ENCODE peak calls at places on chromosomes 12 and 14, in six cellular contexts. N is uterus, Z is HepG2, B is heart right ventricle, I is MM.1S, A is HCT116. O is an unnamed sample.

GRCh38 chr12:552466-552865 is 92.7 kb downstream of the B4GALNT3 start:
- DNase-seq in N (no peak), Z (no peak), B (no peak), I (no peak), A (no peak), O (no peak)

GRCh38 chr12:40647651-40648050 is 44.6 kb upstream of the CNTN1 start:
- DNase-seq in N (no peak), Z (no peak), B (no peak), I (no peak), A (peak; percentile 10), O (no peak)

GRCh38 chr12:124835652-124836410 is 27.8 kb downstream of the SCARB1 start:
- DNase-seq in N (no peak), Z (no peak), B (no peak), I (no peak), A (no peak), O (no peak)

GRCh38 chr14:69741055-69741454 is 25.9 kb upstream of the SRSF5 start:
- DNase-seq in N (no peak), Z (peak; percentile 49), B (no peak), I (no peak), A (no peak), O (no peak)

GRCh38 chr12:16880864-16881285 is 274.9 kb upstream of the LMO3 start:
- DNase-seq in N (no peak), Z (no peak), B (no peak), I (no peak), A (no peak), O (no peak)

GRCh38 chr14:102776761-102777710 is at the start of gene TRAF3:
- DNase-seq in N (peak; percentile 69), Z (no peak), B (peak; percentile 58), I (peak; percentile 70), A (no peak), O (no peak)

GRCh38 chr12:68481181-68481941 is 129.3 kb upstream of the RAP1B start:
- DNase-seq in N (no peak), Z (no peak), B (no peak), I (peak; percentile 65), A (no peak), O (no peak)

GRCh38 chr12:43336962-43337555 is 214.9 kb downstream of the ADAMTS20 start:
- DNase-seq in N (no peak), Z (no peak), B (no peak), I (peak; percentile 37), A (peak; percentile 29), O (no peak)

GRCh38 chr14:95319312-95320075 is at the start of gene CLMN:
- DNase-seq in N (peak; percentile 60), Z (no peak), B (peak; percentile 21), I (peak; percentile 20), A (peak; percentile 16), O (no peak)

DNA sequence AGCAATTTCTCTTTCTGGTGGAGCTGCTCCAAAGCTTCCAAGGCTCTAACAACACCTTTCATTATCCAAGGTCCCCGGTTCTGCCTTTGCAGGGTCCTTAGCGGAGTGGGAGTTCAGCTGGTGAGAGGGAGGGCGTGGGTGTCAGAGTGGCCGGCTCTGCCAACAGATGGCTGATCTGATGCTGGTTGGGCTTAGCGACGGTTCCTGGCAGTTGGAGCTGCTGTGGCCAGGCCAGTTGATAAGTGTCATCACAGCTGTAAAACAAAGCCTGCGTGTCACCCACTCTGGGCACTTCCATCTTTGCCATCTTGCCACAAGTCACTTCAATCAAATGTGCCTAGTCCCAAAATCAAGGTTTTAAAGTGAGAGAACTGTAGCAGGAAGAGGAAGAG is 36.3 kb downstream of the RIN3 start:
- DNase-seq in N (no peak), Z (no peak), B (peak; percentile 40), I (no peak), A (no peak), O (no peak)
- H3K27ac ChIP-seq in N (peak overlapping the region; percentile 80), Z (no peak overlapping the region), B (peak overlapping the region; percentile 81), I (no peak overlapping the region), A (no peak overlapping the region), O (no peak overlapping the region)

GRCh38 chr12:53093777-53094393 is 3.6 kb upstream of the IGFBP6 start:
- DNase-seq in N (no peak), Z (no peak), B (no peak), I (no peak), A (no peak), O (no peak)
- H3K27ac ChIP-seq in N (no peak overlapping the region), Z (no peak overlapping the region), B (peak overlapping the region; percentile 3), I (no peak overlapping the region), A (no peak overlapping the region), O (no peak overlapping the region)

GRCh38 chr12:48814313-48815280 is 3.7 kb upstream of the CACNB3 start:
- DNase-seq in N (peak; percentile 87), Z (peak; percentile 42), B (peak; percentile 74), I (peak; percentile 87), A (peak; percentile 39), O (no peak)

GRCh38 chr12:48817957-48818830 is at the start of gene CACNB3:
- DNase-seq in N (peak; percentile 77), Z (no peak), B (peak; percentile 75), I (peak; percentile 57), A (no peak), O (no peak)

GRCh38 chr12:48813464-48814312 is 4.6 kb upstream of the CACNB3 start:
- DNase-seq in N (no peak), Z (no peak), B (no peak), I (no peak), A (no peak), O (no peak)

GRCh38 chr12:48815281-48816110 is 2.8 kb upstream of the CACNB3 start:
- DNase-seq in N (peak; percentile 80), Z (peak; percentile 41), B (peak; percentile 81), I (peak; percentile 17), A (peak; percentile 49), O (no peak)

GRCh38 chr12:48816148-48816854 is 2.0 kb upstream of the CACNB3 start:
- DNase-seq in N (no peak), Z (no peak), B (no peak), I (no peak), A (no peak), O (no peak)
- H3K27ac ChIP-seq in N (peak overlapping the region; percentile 97), Z (no peak overlapping the region), B (peak overlapping the region; percentile 90), I (no peak overlapping the region), A (peak overlapping the region; percentile 84), O (no peak overlapping the region)

DNA sequence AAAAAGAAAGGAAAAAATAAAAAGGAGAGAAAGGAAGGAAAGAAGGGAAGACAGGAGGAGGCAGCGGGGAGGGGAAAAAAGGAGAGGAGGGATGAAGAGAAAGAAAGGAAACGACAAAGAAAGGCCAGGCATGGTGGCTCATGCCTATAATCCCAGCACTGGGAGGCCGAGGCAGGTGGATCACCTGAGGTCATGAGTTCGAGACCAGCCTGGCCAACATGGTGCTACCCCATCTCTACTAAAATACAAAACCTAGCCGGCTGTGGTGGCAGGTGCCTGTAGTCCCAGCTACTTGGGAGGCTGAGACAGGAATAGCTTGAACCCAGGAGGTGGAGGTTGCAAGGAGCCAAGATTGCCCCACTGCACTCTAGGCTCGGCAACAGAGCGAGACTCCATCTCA is 18.4 kb downstream of the ATXN2 start:
- DNase-seq in N (no peak), Z (no peak), B (no peak), I (no peak), A (no peak), O (no peak)
- H3K27ac ChIP-seq in N (no peak overlapping the region), Z (no peak overlapping the region), B (no peak overlapping the region), I (no peak overlapping the region), A (no peak overlapping the region), O (no peak overlapping the region)

DNA sequence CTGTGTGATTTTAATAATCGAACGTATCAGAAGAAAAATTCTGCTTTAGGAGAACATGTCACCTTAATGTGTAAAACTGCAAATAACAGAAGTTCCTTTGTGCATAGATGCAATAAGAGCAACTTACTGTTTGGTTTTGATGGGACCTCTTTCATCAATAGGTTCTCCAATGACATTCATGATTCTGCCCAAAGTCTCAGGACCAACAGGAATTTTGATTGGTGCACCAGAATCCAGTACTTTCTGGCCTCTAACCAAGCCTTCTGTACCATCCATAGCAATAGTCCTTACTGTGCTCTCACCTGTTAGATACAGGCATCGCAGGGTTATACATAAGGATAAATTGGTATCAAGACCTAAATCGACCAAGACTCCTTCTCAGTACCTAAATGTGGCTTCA is 1.1 kb downstream of the ATP5F1B start:
- DNase-seq in N (no peak), Z (no peak), B (no peak), I (no peak), A (no peak), O (no peak)
- H3K27ac ChIP-seq in N (peak overlapping the region; percentile 93), Z (peak overlapping the region; percentile 82), B (peak overlapping the region; percentile 96), I (peak overlapping the region; percentile 78), A (peak overlapping the region; percentile 78), O (peak overlapping the region; percentile 90)